ENCODE peak calls at places on chromosome 4, in seven cellular contexts. X is PC-9; F is trophoblast cell; Y is HEK293T; H is Jurkat, Clone E6-1; S is naive B cell; E is cerebellum. P is an unnamed sample.

GRCh38 chr4:99186029-99186428 is 33.0 kb downstream of the ADH6 start:
- DNase-seq in F (no peak), S (no peak), Y (no peak), H (no peak), E (no peak), X (no peak), P (no peak)

GRCh38 chr4:69049860-69050259 is 46.4 kb upstream of the UGT2B7 start:
- DNase-seq in E (no peak), F (no peak), Y (no peak), X (no peak), S (no peak), H (no peak), P (no peak)

GRCh38 chr4:74535471-74535870 is 90.5 kb downstream of the AREG start:
- DNase-seq in F (no peak), H (no peak), X (no peak), S (no peak), Y (no peak), E (no peak), P (no peak)

GRCh38 chr4:184807797-184808718 is 17.7 kb downstream of the ACSL1 start:
- DNase-seq in Y (no peak), X (peak; percentile 52), E (no peak), S (no peak), F (no peak), H (no peak), P (no peak)

GRCh38 chr4:8847764-8848163 is 23.9 kb downstream of the HMX1 start:
- DNase-seq in Y (peak; percentile 70), X (no peak), F (no peak), H (no peak), S (no peak), E (no peak), P (no peak)

GRCh38 chr4:139913995-139914394 is 240.0 kb downstream of the MAML3 start:
- DNase-seq in Y (no peak), S (no peak), H (no peak), E (no peak), X (no peak), F (no peak), P (no peak)

GRCh38 chr4:76706581-76706980 is 191.4 kb downstream of the SOWAHB start:
- DNase-seq in E (no peak), X (no peak), Y (no peak), S (no peak), H (no peak), F (peak; percentile 83), P (no peak)

GRCh38 chr4:177283167-177283566 is 26.5 kb upstream of the NEIL3 start:
- DNase-seq in H (no peak), F (no peak), X (no peak), E (no peak), S (no peak), Y (no peak), P (no peak)

GRCh38 chr4:30950737-30951136 is 230.6 kb downstream of the PCDH7 start:
- DNase-seq in H (no peak), S (no peak), E (no peak), Y (peak; percentile 22), X (peak; percentile 98), F (peak; percentile 9), P (no peak)

P was measured in NCI-H446.